ENCODE peak calls at places on chromosomes 5 and 9, in four cellular contexts. J is NCI-H1092 treated with DMSO at 0.1 percent for 48 hours, Q is left ventricle myocardium superior, A is T-helper 17 cell. T is an unnamed sample.

GRCh38 chr9:93224591-93224990 is 40.7 kb downstream of the WNK2 start:
- DNase-seq in A (no peak), J (no peak), Q (no peak), T (no peak)

GRCh38 chr5:59768204-59769040 is 125.1 kb downstream of the PDE4D start:
- DNase-seq in Q (peak; percentile 57), J (peak; percentile 38), A (peak; percentile 10), T (peak; percentile 76)

GRCh38 chr9:71506821-71507220 is 261.5 kb downstream of the CEMIP2 start:
- DNase-seq in J (no peak), A (no peak), Q (no peak), T (no peak)

GRCh38 chr9:14752271-14752670 is 29.7 kb upstream of the CER1 start:
- DNase-seq in Q (peak; percentile 30), J (peak; percentile 64), A (no peak), T (no peak)

GRCh38 chr9:12702160-12702758 is 9.1 kb downstream of the TYRP1 start:
- DNase-seq in A (no peak), Q (no peak), J (no peak), T (no peak)

GRCh38 chr9:93675336-93676150 is 99.2 kb downstream of the PHF2 start:
- DNase-seq in Q (peak; percentile 26), J (no peak), A (no peak), T (peak; percentile 22)

GRCh38 chr9:4180907-4181605 is 118.8 kb downstream of the GLIS3 start:
- DNase-seq in A (no peak), Q (peak; percentile 38), J (no peak), T (no peak)

GRCh38 chr9:137226338-137227056 is 805 bp upstream of the RNF224 start:
- DNase-seq in A (no peak), Q (no peak), J (no peak), T (no peak)

GRCh38 chr5:102223542-102224444 is 72.3 kb downstream of the SLCO4C1 start:
- DNase-seq in J (no peak), A (no peak), Q (no peak), T (no peak)

GRCh38 chr5:179237770-179238627 is 107.3 kb downstream of the ADAMTS2 start:
- DNase-seq in Q (no peak), J (no peak), A (no peak), T (no peak)

GRCh38 chr5:73135021-73135420 is 14.6 kb downstream of the TMEM171 start:
- DNase-seq in J (no peak), Q (no peak), A (no peak), T (no peak)